ENCODE peak calls at places on chromosomes 6 and 20, in ten cellular contexts. One of them, this sample, is unnamed.

GRCh38 chr6:87698618-87699017 is 3.4 kb downstream of the AKIRIN2 start:
- DNase-seq in prostate gland: no peak
- DNase-seq in AG04450: no peak
- DNase-seq in dorsolateral prefrontal cortex: no peak
- DNase-seq in aorta: no peak
- DNase-seq in GM12865: peak
- DNase-seq in NB4: peak
- DNase-seq in heart right ventricle: no peak
- DNase-seq in H1: no peak
- DNase-seq in fibroblast of the aortic adventitia: peak
- DNase-seq in this sample: no peak

GRCh38 chr6:111764238-111765182 is 108.7 kb downstream of the FYN start:
- DNase-seq in prostate gland: no peak
- DNase-seq in AG04450: no peak
- DNase-seq in dorsolateral prefrontal cortex: no peak
- DNase-seq in aorta: no peak
- DNase-seq in GM12865: peak
- DNase-seq in NB4: no peak
- DNase-seq in heart right ventricle: no peak
- DNase-seq in H1: no peak
- DNase-seq in fibroblast of the aortic adventitia: no peak
- DNase-seq in this sample: no peak

GRCh38 chr6:89411269-89412070 is 603 bp downstream of the RRAGD start:
- DNase-seq in prostate gland: no peak
- DNase-seq in AG04450: no peak
- DNase-seq in dorsolateral prefrontal cortex: peak
- DNase-seq in aorta: peak
- DNase-seq in GM12865: peak
- DNase-seq in NB4: peak
- DNase-seq in heart right ventricle: peak
- DNase-seq in H1: peak
- DNase-seq in fibroblast of the aortic adventitia: no peak
- DNase-seq in this sample: no peak

GRCh38 chr6:131831392-131831791 is 23.6 kb downstream of the ENPP1 start:
- DNase-seq in prostate gland: no peak
- DNase-seq in AG04450: no peak
- DNase-seq in dorsolateral prefrontal cortex: no peak
- DNase-seq in aorta: no peak
- DNase-seq in GM12865: no peak
- DNase-seq in NB4: no peak
- DNase-seq in heart right ventricle: no peak
- DNase-seq in H1: no peak
- DNase-seq in fibroblast of the aortic adventitia: no peak
- DNase-seq in this sample: no peak

GRCh38 chr20:36779656-36780025 is 6.1 kb upstream of the DSN1 start:
- DNase-seq in prostate gland: no peak
- DNase-seq in AG04450: no peak
- DNase-seq in dorsolateral prefrontal cortex: no peak
- DNase-seq in aorta: no peak
- DNase-seq in GM12865: no peak
- DNase-seq in NB4: no peak
- DNase-seq in heart right ventricle: no peak
- DNase-seq in H1: no peak
- DNase-seq in fibroblast of the aortic adventitia: no peak
- DNase-seq in this sample: peak

GRCh38 chr6:85460951-85461805 is 11.3 kb downstream of the NT5E start:
- DNase-seq in prostate gland: no peak
- DNase-seq in AG04450: no peak
- DNase-seq in dorsolateral prefrontal cortex: no peak
- DNase-seq in aorta: no peak
- DNase-seq in GM12865: peak
- DNase-seq in NB4: peak
- DNase-seq in heart right ventricle: no peak
- DNase-seq in H1: no peak
- DNase-seq in fibroblast of the aortic adventitia: peak
- DNase-seq in this sample: no peak

GRCh38 chr6:69061066-69061465 is 426.0 kb downstream of the ADGRB3 start:
- DNase-seq in prostate gland: no peak
- DNase-seq in AG04450: no peak
- DNase-seq in dorsolateral prefrontal cortex: no peak
- DNase-seq in aorta: no peak
- DNase-seq in GM12865: no peak
- DNase-seq in NB4: no peak
- DNase-seq in heart right ventricle: no peak
- DNase-seq in H1: no peak
- DNase-seq in fibroblast of the aortic adventitia: no peak
- DNase-seq in this sample: no peak

GRCh38 chr6:62328607-62329006 is 42.6 kb upstream of the KHDRBS2 start:
- DNase-seq in prostate gland: no peak
- DNase-seq in AG04450: no peak
- DNase-seq in dorsolateral prefrontal cortex: no peak
- DNase-seq in aorta: no peak
- DNase-seq in GM12865: no peak
- DNase-seq in NB4: no peak
- DNase-seq in heart right ventricle: no peak
- DNase-seq in H1: no peak
- DNase-seq in fibroblast of the aortic adventitia: no peak
- DNase-seq in this sample: no peak

GRCh38 chr20:25549172-25549865 is 36.0 kb downstream of the NINL start:
- DNase-seq in prostate gland: no peak
- DNase-seq in AG04450: no peak
- DNase-seq in dorsolateral prefrontal cortex: no peak
- DNase-seq in aorta: no peak
- DNase-seq in GM12865: no peak
- DNase-seq in NB4: no peak
- DNase-seq in heart right ventricle: no peak
- DNase-seq in H1: no peak
- DNase-seq in fibroblast of the aortic adventitia: peak
- DNase-seq in this sample: no peak

GRCh38 chr6:53189554-53189953 is 40.9 kb upstream of the GCM1 start:
- DNase-seq in prostate gland: no peak
- DNase-seq in AG04450: no peak
- DNase-seq in dorsolateral prefrontal cortex: no peak
- DNase-seq in aorta: no peak
- DNase-seq in GM12865: no peak
- DNase-seq in NB4: no peak
- DNase-seq in heart right ventricle: no peak
- DNase-seq in H1: no peak
- DNase-seq in fibroblast of the aortic adventitia: peak
- DNase-seq in this sample: no peak

GRCh38 chr6:152368761-152369624 is 268.2 kb downstream of the SYNE1 start:
- DNase-seq in prostate gland: no peak
- DNase-seq in AG04450: no peak
- DNase-seq in dorsolateral prefrontal cortex: peak
- DNase-seq in aorta: no peak
- DNase-seq in GM12865: no peak
- DNase-seq in NB4: no peak
- DNase-seq in heart right ventricle: peak
- DNase-seq in H1: no peak
- DNase-seq in fibroblast of the aortic adventitia: peak
- DNase-seq in this sample: no peak
- H3K4me3 ChIP-seq in prostate gland: no peak
- H3K4me3 ChIP-seq in AG04450: no peak
- H3K4me3 ChIP-seq in dorsolateral prefrontal cortex: peak
- H3K4me3 ChIP-seq in aorta: no peak
- H3K4me3 ChIP-seq in GM12865: no peak
- H3K4me3 ChIP-seq in NB4: no peak
- H3K4me3 ChIP-seq in heart right ventricle: no peak
- H3K4me3 ChIP-seq in H1: no peak
- H3K4me3 ChIP-seq in fibroblast of the aortic adventitia: no peak
- H3K4me3 ChIP-seq in this sample: no peak

GRCh38 chr6:20364327-20364726 is 37.4 kb upstream of the E2F3 start:
- DNase-seq in prostate gland: no peak
- DNase-seq in AG04450: no peak
- DNase-seq in dorsolateral prefrontal cortex: no peak
- DNase-seq in aorta: no peak
- DNase-seq in GM12865: no peak
- DNase-seq in NB4: no peak
- DNase-seq in heart right ventricle: no peak
- DNase-seq in H1: no peak
- DNase-seq in fibroblast of the aortic adventitia: no peak
- DNase-seq in this sample: no peak

GRCh38 chr6:20365456-20365855 is 36.2 kb upstream of the E2F3 start:
- DNase-seq in prostate gland: no peak
- DNase-seq in AG04450: no peak
- DNase-seq in dorsolateral prefrontal cortex: no peak
- DNase-seq in aorta: no peak
- DNase-seq in GM12865: peak
- DNase-seq in NB4: no peak
- DNase-seq in heart right ventricle: no peak
- DNase-seq in H1: no peak
- DNase-seq in fibroblast of the aortic adventitia: no peak
- DNase-seq in this sample: no peak

GRCh38 chr6:20366082-20366834 is 35.4 kb upstream of the E2F3 start:
- DNase-seq in prostate gland: no peak
- DNase-seq in AG04450: no peak
- DNase-seq in dorsolateral prefrontal cortex: no peak
- DNase-seq in aorta: no peak
- DNase-seq in GM12865: peak
- DNase-seq in NB4: peak
- DNase-seq in heart right ventricle: no peak
- DNase-seq in H1: no peak
- DNase-seq in fibroblast of the aortic adventitia: no peak
- DNase-seq in this sample: no peak

GRCh38 chr6:20360471-20361119 is 41.1 kb upstream of the E2F3 start:
- DNase-seq in prostate gland: no peak
- DNase-seq in AG04450: no peak
- DNase-seq in dorsolateral prefrontal cortex: no peak
- DNase-seq in aorta: no peak
- DNase-seq in GM12865: no peak
- DNase-seq in NB4: no peak
- DNase-seq in heart right ventricle: no peak
- DNase-seq in H1: no peak
- DNase-seq in fibroblast of the aortic adventitia: no peak
- DNase-seq in this sample: no peak

GRCh38 chr6:20362623-20363022 is 39.1 kb upstream of the E2F3 start:
- DNase-seq in prostate gland: no peak
- DNase-seq in AG04450: no peak
- DNase-seq in dorsolateral prefrontal cortex: no peak
- DNase-seq in aorta: no peak
- DNase-seq in GM12865: no peak
- DNase-seq in NB4: no peak
- DNase-seq in heart right ventricle: no peak
- DNase-seq in H1: no peak
- DNase-seq in fibroblast of the aortic adventitia: no peak
- DNase-seq in this sample: no peak
- H3K4me3 ChIP-seq in prostate gland: no peak
- H3K4me3 ChIP-seq in AG04450: no peak
- H3K4me3 ChIP-seq in dorsolateral prefrontal cortex: no peak
- H3K4me3 ChIP-seq in aorta: no peak
- H3K4me3 ChIP-seq in GM12865: no peak
- H3K4me3 ChIP-seq in NB4: no peak
- H3K4me3 ChIP-seq in heart right ventricle: no peak
- H3K4me3 ChIP-seq in H1: no peak
- H3K4me3 ChIP-seq in fibroblast of the aortic adventitia: no peak
- H3K4me3 ChIP-seq in this sample: no peak

GRCh38 chr20:11783102-11783861 is 134.4 kb upstream of the BTBD3 start:
- DNase-seq in prostate gland: no peak
- DNase-seq in AG04450: no peak
- DNase-seq in dorsolateral prefrontal cortex: no peak
- DNase-seq in aorta: no peak
- DNase-seq in GM12865: no peak
- DNase-seq in NB4: no peak
- DNase-seq in heart right ventricle: no peak
- DNase-seq in H1: no peak
- DNase-seq in fibroblast of the aortic adventitia: no peak
- DNase-seq in this sample: no peak

GRCh38 chr20:11776687-11777086 is 141.0 kb upstream of the BTBD3 start:
- DNase-seq in prostate gland: no peak
- DNase-seq in AG04450: no peak
- DNase-seq in dorsolateral prefrontal cortex: no peak
- DNase-seq in aorta: no peak
- DNase-seq in GM12865: no peak
- DNase-seq in NB4: no peak
- DNase-seq in heart right ventricle: no peak
- DNase-seq in H1: no peak
- DNase-seq in fibroblast of the aortic adventitia: peak
- DNase-seq in this sample: no peak

GRCh38 chr20:11777387-11777786 is 140.3 kb upstream of the BTBD3 start:
- DNase-seq in prostate gland: no peak
- DNase-seq in AG04450: no peak
- DNase-seq in dorsolateral prefrontal cortex: no peak
- DNase-seq in aorta: no peak
- DNase-seq in GM12865: no peak
- DNase-seq in NB4: no peak
- DNase-seq in heart right ventricle: no peak
- DNase-seq in H1: no peak
- DNase-seq in fibroblast of the aortic adventitia: no peak
- DNase-seq in this sample: no peak

GRCh38 chr20:11780765-11781369 is 136.8 kb upstream of the BTBD3 start:
- DNase-seq in prostate gland: no peak
- DNase-seq in AG04450: no peak
- DNase-seq in dorsolateral prefrontal cortex: no peak
- DNase-seq in aorta: no peak
- DNase-seq in GM12865: no peak
- DNase-seq in NB4: no peak
- DNase-seq in heart right ventricle: no peak
- DNase-seq in H1: no peak
- DNase-seq in fibroblast of the aortic adventitia: no peak
- DNase-seq in this sample: no peak

DNA sequence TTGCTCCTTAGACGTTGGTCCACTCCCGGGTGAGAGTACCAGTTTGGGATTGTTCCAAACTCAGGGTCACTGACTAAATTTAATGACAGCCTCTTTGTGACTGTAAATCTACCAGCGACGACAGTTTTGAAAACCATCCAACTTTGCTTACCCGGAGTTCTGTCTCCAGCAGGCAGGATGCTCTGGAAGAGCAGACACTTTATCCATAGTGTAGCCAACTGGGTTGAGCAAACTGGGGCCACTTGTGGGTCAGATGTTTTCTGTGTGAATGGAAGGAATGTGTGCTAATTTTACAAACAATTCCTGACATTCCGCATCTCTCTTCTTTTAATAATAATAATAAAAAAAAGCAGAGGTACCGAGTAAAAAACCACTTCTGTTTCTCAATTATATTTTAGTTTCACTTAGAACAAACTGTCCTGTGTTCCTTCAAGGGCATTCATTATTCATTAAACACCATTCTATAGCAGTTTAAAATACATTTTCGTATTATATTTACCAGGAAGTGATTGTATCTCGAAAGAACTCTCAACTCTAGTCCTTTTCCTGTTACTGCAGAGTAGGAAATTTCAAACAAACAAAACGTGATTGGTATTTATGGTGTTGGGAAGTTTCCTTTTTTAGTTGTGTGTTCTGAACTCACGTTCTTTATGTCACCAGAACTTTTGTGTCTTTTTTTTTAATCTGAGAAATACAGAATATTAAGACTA is 139.7 kb upstream of the BTBD3 start:
- DNase-seq in prostate gland: no peak
- DNase-seq in AG04450: no peak
- DNase-seq in dorsolateral prefrontal cortex: no peak
- DNase-seq in aorta: no peak
- DNase-seq in GM12865: no peak
- DNase-seq in NB4: no peak
- DNase-seq in heart right ventricle: no peak
- DNase-seq in H1: no peak
- DNase-seq in fibroblast of the aortic adventitia: peak
- DNase-seq in this sample: no peak
- H3K4me3 ChIP-seq in prostate gland: no peak
- H3K4me3 ChIP-seq in AG04450: peak
- H3K4me3 ChIP-seq in dorsolateral prefrontal cortex: no peak
- H3K4me3 ChIP-seq in aorta: no peak
- H3K4me3 ChIP-seq in GM12865: no peak
- H3K4me3 ChIP-seq in NB4: no peak
- H3K4me3 ChIP-seq in heart right ventricle: no peak
- H3K4me3 ChIP-seq in H1: no peak
- H3K4me3 ChIP-seq in fibroblast of the aortic adventitia: no peak
- H3K4me3 ChIP-seq in this sample: no peak

GRCh38 chr6:83908813-83909212 is 49.3 kb downstream of the CYB5R4 start:
- DNase-seq in prostate gland: no peak
- DNase-seq in AG04450: no peak
- DNase-seq in dorsolateral prefrontal cortex: no peak
- DNase-seq in aorta: no peak
- DNase-seq in GM12865: no peak
- DNase-seq in NB4: no peak
- DNase-seq in heart right ventricle: no peak
- DNase-seq in H1: no peak
- DNase-seq in fibroblast of the aortic adventitia: peak
- DNase-seq in this sample: no peak
- H3K4me3 ChIP-seq in prostate gland: no peak
- H3K4me3 ChIP-seq in AG04450: no peak
- H3K4me3 ChIP-seq in dorsolateral prefrontal cortex: no peak
- H3K4me3 ChIP-seq in aorta: no peak
- H3K4me3 ChIP-seq in GM12865: no peak
- H3K4me3 ChIP-seq in NB4: no peak
- H3K4me3 ChIP-seq in heart right ventricle: no peak
- H3K4me3 ChIP-seq in H1: no peak
- H3K4me3 ChIP-seq in fibroblast of the aortic adventitia: no peak
- H3K4me3 ChIP-seq in this sample: no peak